ENCODE peak calls at places on chromosome 13, in eight cellular contexts. T is heart right ventricle, V is tibial artery, B is cardiac muscle cell, N is right atrium auricular region, Q is GM23248, I is left ventricle myocardium inferior, E is breast epithelium. U is an unnamed sample.
A peak's percentile ranks its signal among the peaks of the same experiment; 100 is the strongest.

GRCh38 chr13:62551588-62551987 is 1135.9 kb upstream of the PCDH20 start:
- DNase-seq in T (no peak), V (no peak), B (no peak), N (no peak), Q (no peak), I (no peak), E (no peak), U (no peak)

GRCh38 chr13:79271616-79272015 is 134.4 kb downstream of the RBM26 start:
- DNase-seq in T (no peak), V (no peak), B (no peak), N (no peak), Q (no peak), I (no peak), E (no peak), U (no peak)

GRCh38 chr13:46288570-46289259 is 77.0 kb downstream of the LRRC63 start:
- DNase-seq in T (no peak), V (no peak), B (peak; percentile 63), N (no peak), Q (peak; percentile 62), I (no peak), E (no peak), U (no peak)

GRCh38 chr13:97485328-97485727 is 51.4 kb downstream of the RAP2A start:
- DNase-seq in T (no peak), V (no peak), B (no peak), N (no peak), Q (no peak), I (no peak), E (no peak), U (no peak)

GRCh38 chr13:35146686-35147085 is 204.6 kb downstream of the NBEA start:
- DNase-seq in T (no peak), V (no peak), B (no peak), N (no peak), Q (no peak), I (no peak), E (no peak), U (no peak)

GRCh38 chr13:24764276-24764630 is 284 bp downstream of the RNF17 start:
- DNase-seq in T (no peak), V (no peak), B (no peak), N (no peak), Q (no peak), I (no peak), E (no peak), U (no peak)

GRCh38 chr13:100560498-100561215 is 27.9 kb downstream of the GGACT start:
- DNase-seq in T (no peak), V (no peak), B (no peak), N (no peak), Q (no peak), I (no peak), E (no peak), U (no peak)

GRCh38 chr13:110989331-110989730 is 74.5 kb upstream of the ANKRD10 start:
- DNase-seq in T (no peak), V (no peak), B (no peak), N (no peak), Q (peak; percentile 30), I (no peak), E (no peak), U (no peak)

GRCh38 chr13:74132152-74132767 is 1.9 kb downstream of the KLF12 start:
- DNase-seq in T (no peak), V (no peak), B (peak; percentile 20), N (no peak), Q (peak; percentile 25), I (no peak), E (no peak), U (no peak)

GRCh38 chr13:100490692-100491091 is 97.9 kb downstream of the GGACT start:
- DNase-seq in T (no peak), V (no peak), B (no peak), N (no peak), Q (no peak), I (no peak), E (no peak), U (no peak)

GRCh38 chr13:111202149-111202548 is 87.0 kb downstream of the ARHGEF7 start:
- DNase-seq in T (no peak), V (no peak), B (no peak), N (no peak), Q (no peak), I (no peak), E (no peak), U (no peak)

DNA sequence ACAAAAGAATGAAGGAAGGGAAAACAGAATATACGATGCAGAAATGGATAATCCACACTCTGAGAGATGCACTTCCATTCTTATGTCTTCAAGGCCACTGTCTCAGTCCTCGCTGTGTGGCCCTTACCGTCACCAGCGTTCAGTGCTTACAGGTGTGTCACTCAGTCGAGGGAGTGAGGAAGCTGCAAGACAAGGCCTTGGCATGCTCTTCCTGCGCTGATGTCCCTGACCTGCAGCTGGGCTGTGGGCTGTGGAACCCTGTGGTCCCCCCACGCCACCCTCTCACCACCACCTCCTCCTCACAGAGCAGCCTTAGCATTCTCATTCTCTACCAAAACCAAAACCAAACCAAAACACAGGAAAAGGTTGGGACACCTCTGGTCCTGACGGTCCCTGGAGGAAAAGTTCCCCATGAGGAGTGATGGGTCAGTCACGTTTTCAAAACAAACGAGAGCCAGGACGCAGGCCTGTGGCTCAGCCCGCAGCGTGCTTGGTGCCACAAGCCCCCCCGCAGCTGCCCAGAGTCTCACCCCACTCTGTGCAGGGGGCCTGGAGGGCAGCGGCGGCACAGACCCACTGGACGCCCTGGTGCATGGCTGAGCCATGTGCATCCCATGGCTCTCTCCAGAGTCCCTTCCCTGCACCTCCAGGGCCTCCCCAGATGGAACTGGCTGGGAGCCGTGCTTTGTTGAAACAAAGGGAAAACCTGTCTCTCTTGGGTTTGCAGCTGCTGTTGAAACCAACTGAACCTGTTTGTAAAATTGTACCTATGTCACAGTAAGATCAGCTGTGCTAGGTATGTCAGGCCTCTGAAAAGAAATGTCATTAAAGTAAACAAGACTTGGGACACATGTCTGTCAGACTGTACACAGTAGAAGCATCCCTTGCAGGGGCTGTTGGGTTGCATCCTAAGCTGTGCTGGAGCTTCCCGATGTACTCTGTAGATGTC is 48.3 kb upstream of the GPR183 start:
- DNase-seq in T (no peak), V (no peak), B (no peak), N (no peak), Q (no peak), I (no peak), E (no peak), U (no peak)
- H3K36me3 ChIP-seq in T (peaks cover 67% of the 10 kb centered on the region), V (no peaks in the 10 kb centered on the region), B (peaks cover 3% of the 10 kb centered on the region), N (peaks cover 20% of the 10 kb centered on the region), Q (no peaks in the 10 kb centered on the region), I (peaks cover 35% of the 10 kb centered on the region), E (no peaks in the 10 kb centered on the region), U (no peaks in the 10 kb centered on the region)

GRCh38 chr13:113610266-113610665 is 25.7 kb downstream of the TFDP1 start:
- DNase-seq in T (no peak), V (no peak), B (no peak), N (no peak), Q (no peak), I (no peak), E (no peak), U (no peak)

GRCh38 chr13:113609616-113610015 is 25.1 kb downstream of the TFDP1 start:
- DNase-seq in T (no peak), V (no peak), B (no peak), N (no peak), Q (no peak), I (no peak), E (no peak), U (no peak)

GRCh38 chr13:113607477-113608245 is 23.1 kb downstream of the TFDP1 start:
- DNase-seq in T (no peak), V (no peak), B (no peak), N (no peak), Q (no peak), I (no peak), E (no peak), U (no peak)

GRCh38 chr13:113608246-113608635 is 23.7 kb downstream of the TFDP1 start:
- DNase-seq in T (no peak), V (no peak), B (no peak), N (no peak), Q (no peak), I (no peak), E (no peak), U (no peak)

DNA sequence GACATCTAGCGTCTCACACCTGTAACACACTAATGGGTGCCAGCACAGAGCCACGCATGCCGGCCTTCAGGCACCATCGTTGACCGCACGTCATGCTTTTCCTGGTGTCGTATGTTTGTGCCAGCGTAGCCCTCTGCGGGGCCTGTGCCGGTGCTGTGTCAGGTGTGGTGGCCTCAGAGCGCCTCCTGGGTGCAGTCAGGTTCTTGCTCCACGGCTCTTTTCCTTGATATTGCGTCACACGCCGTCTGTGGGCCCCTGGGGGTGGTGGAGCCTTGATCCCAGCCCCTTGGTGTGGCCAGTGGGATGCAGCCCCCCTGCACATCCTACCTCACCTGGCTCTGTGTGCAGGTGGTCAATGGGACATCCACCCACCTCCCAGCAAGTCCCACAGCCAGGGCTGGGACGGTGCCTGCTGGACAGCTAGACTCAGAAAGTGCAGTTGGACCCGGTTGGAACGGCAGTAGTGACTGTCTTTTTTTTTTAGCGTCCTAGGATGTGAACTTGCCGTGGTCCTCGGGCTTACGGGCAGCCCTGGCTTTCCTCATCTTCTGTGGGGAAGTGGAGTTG is 24.5 kb downstream of the TFDP1 start:
- DNase-seq in T (no peak), V (no peak), B (no peak), N (no peak), Q (no peak), I (no peak), E (no peak), U (no peak)
- H3K4me1 ChIP-seq in T (no peaks in the 10 kb centered on the region), V (no peaks in the 10 kb centered on the region), B (no peaks in the 10 kb centered on the region), N (no peaks in the 10 kb centered on the region), Q (no peaks in the 10 kb centered on the region), I (no peaks in the 10 kb centered on the region), E (no peaks in the 10 kb centered on the region), U (no peaks in the 10 kb centered on the region)

GRCh38 chr13:86976521-86977324 is 694.4 kb upstream of the SLITRK5 start:
- DNase-seq in T (no peak), V (no peak), B (no peak), N (no peak), Q (peak; percentile 52), I (no peak), E (no peak), U (no peak)

GRCh38 chr13:86974995-86975328 is 696.2 kb upstream of the SLITRK5 start:
- DNase-seq in T (no peak), V (no peak), B (peak; percentile 0), N (no peak), Q (no peak), I (no peak), E (no peak), U (no peak)

DNA sequence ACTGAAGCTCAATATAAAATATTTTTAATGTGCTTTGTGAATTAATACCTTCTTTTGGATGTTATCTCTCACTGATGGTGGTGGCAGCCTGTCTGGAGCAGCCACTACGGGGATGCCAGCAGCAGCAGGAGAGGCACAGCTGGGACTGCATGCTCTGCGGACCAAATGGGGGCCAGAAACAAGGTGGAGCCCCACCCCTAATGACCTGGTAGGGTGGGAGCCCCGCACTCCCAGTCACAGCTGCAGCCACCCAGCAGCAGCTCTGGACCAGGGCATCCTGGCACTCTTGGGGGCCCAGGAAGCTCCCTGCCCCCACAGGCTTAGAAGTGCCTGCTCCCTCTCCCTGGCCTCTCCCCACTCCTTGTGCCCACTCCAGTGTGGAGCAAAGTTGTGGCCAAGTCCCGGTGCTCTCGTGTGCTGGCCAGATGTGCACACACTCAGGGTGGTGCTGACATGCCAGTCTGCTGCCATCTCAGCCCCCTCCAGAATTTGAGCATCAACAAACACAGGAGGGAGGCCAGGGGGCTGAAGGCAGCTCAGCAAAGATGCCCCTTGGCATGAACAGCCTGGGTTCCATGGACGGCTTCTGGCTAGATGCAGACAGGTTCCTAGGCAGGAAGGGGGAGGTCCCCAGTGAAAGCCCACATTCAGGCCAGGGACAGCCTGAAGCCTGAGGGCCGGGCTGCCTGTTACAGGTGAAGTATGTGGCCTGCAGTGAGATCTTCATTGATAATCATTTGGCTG is 696.7 kb upstream of the SLITRK5 start:
- DNase-seq in T (no peak), V (no peak), B (no peak), N (no peak), Q (no peak), I (no peak), E (no peak), U (no peak)
- H3K36me3 ChIP-seq in T (no peaks in the 10 kb centered on the region), V (no peaks in the 10 kb centered on the region), B (no peaks in the 10 kb centered on the region), N (no peaks in the 10 kb centered on the region), Q (no peaks in the 10 kb centered on the region), I (no peaks in the 10 kb centered on the region), E (no peaks in the 10 kb centered on the region), U (no peaks in the 10 kb centered on the region)

GRCh38 chr13:33735276-33735675 is 82.7 kb upstream of the RFC3 start:
- DNase-seq in T (no peak), V (no peak), B (no peak), N (no peak), Q (no peak), I (no peak), E (no peak), U (no peak)
- H3K4me1 ChIP-seq in T (peaks cover 8% of the 10 kb centered on the region), V (no peaks in the 10 kb centered on the region), B (no peaks in the 10 kb centered on the region), N (no peaks in the 10 kb centered on the region), Q (peaks cover 10% of the 10 kb centered on the region), I (peaks cover 13% of the 10 kb centered on the region), E (peaks cover 5% of the 10 kb centered on the region), U (no peaks in the 10 kb centered on the region)

U was measured in ovary.